ENCODE peak calls at places on chromosomes 1 and 21, in nine cellular contexts. M is kidney, B is astrocyte of the spinal cord, G is cardiac fibroblast, H is fibroblast of lung, Q is BE2C, N is tibial artery, X is AG04450, P is stomach. E is an unnamed sample.

GRCh38 chr1:198498881-198499280 is 41.6 kb downstream of the ATP6V1G3 start:
- DNase-seq in M (no peak), B (no peak), G (no peak), H (no peak), Q (no peak), N (no peak), X (no peak), P (no peak), E (no peak)

GRCh38 chr1:63966016-63966415 is 192.2 kb downstream of the ROR1 start:
- DNase-seq in M (no peak), B (no peak), G (no peak), H (no peak), Q (no peak), N (no peak), X (no peak), P (no peak), E (no peak)

GRCh38 chr1:89538361-89538760 is 13.7 kb downstream of the LRRC8B start:
- DNase-seq in M (no peak), B (no peak), G (peak), H (no peak), Q (no peak), N (no peak), X (no peak), P (no peak), E (no peak)

GRCh38 chr1:27192039-27192529 is 37.2 kb upstream of the SLC9A1 start:
- DNase-seq in M (no peak), B (no peak), G (no peak), H (peak), Q (no peak), N (no peak), X (no peak), P (peak), E (peak)

GRCh38 chr1:156406229-156406628 is 37.2 kb downstream of the RHBG start:
- DNase-seq in M (no peak), B (no peak), G (no peak), H (no peak), Q (no peak), N (no peak), X (no peak), P (no peak), E (no peak)

GRCh38 chr1:162538815-162539431 is 22.6 kb upstream of the UAP1 start:
- DNase-seq in M (no peak), B (peak), G (peak), H (peak), Q (no peak), N (no peak), X (peak), P (no peak), E (peak)

GRCh38 chr1:75792091-75792490 is 4.6 kb upstream of the MSH4 start:
- DNase-seq in M (no peak), B (no peak), G (no peak), H (no peak), Q (no peak), N (no peak), X (no peak), P (no peak), E (no peak)

GRCh38 chr1:42399315-42400100 is 18.9 kb downstream of the RIMKLA start:
- DNase-seq in M (no peak), B (no peak), G (no peak), H (no peak), Q (no peak), N (no peak), X (no peak), P (no peak), E (no peak)

GRCh38 chr1:55329091-55329490 is 113.9 kb upstream of the USP24 start:
- DNase-seq in M (no peak), B (no peak), G (peak), H (no peak), Q (no peak), N (no peak), X (no peak), P (no peak), E (no peak)

GRCh38 chr21:38048241-38048640 is 132.0 kb upstream of the KCNJ6 start:
- DNase-seq in M (no peak), B (no peak), G (no peak), H (no peak), Q (no peak), N (no peak), X (no peak), P (no peak), E (no peak)

GRCh38 chr1:224499204-224499603 is 64.6 kb upstream of the WDR26 start:
- DNase-seq in M (no peak), B (no peak), G (no peak), H (no peak), Q (no peak), N (no peak), X (no peak), P (no peak), E (no peak)

GRCh38 chr1:149843302-149844041 is 55.9 kb upstream of the BOLA1 start:
- DNase-seq in M (no peak), B (peak), G (no peak), H (peak), Q (no peak), N (no peak), X (no peak), P (no peak), E (no peak)

GRCh38 chr1:48450505-48450904 is 21.5 kb downstream of the SPATA6 start:
- DNase-seq in M (no peak), B (peak), G (peak), H (peak), Q (no peak), N (no peak), X (no peak), P (no peak), E (no peak)

GRCh38 chr1:207962716-207963428 is 51.9 kb upstream of the CD34 start:
- DNase-seq in M (peak), B (peak), G (peak), H (peak), Q (peak), N (peak), X (no peak), P (peak), E (peak)

GRCh38 chr21:37365657-37366487 is 701 bp upstream of the DYRK1A start:
- DNase-seq in M (peak), B (peak), G (peak), H (peak), Q (peak), N (peak), X (no peak), P (peak), E (peak)

GRCh38 chr1:71994646-71995045 is 287.7 kb downstream of the NEGR1 start:
- DNase-seq in M (no peak), B (no peak), G (no peak), H (no peak), Q (no peak), N (no peak), X (no peak), P (no peak), E (no peak)

GRCh38 chr1:173122344-173122880 is 71.7 kb upstream of the TNFSF18 start:
- DNase-seq in M (no peak), B (no peak), G (peak), H (peak), Q (no peak), N (no peak), X (no peak), P (no peak), E (peak)

GRCh38 chr1:145884675-145885074 is 991 bp downstream of the ANKRD35 start:
- DNase-seq in M (no peak), B (peak), G (peak), H (peak), Q (no peak), N (no peak), X (no peak), P (no peak), E (peak)

GRCh38 chr1:116804736-116805135 is 50.5 kb downstream of the CD2 start:
- DNase-seq in M (no peak), B (no peak), G (no peak), H (no peak), Q (no peak), N (no peak), X (no peak), P (no peak), E (no peak)

GRCh38 chr1:158873141-158873540 is 42.0 kb downstream of the MNDA start:
- DNase-seq in M (no peak), B (no peak), G (no peak), H (no peak), Q (no peak), N (no peak), X (no peak), P (no peak), E (no peak)

GRCh38 chr1:163655565-163655964 is 333.8 kb downstream of the NUF2 start:
- DNase-seq in M (no peak), B (no peak), G (no peak), H (no peak), Q (no peak), N (no peak), X (no peak), P (no peak), E (no peak)

GRCh38 chr1:163664706-163665321 is 343.1 kb downstream of the NUF2 start:
- DNase-seq in M (no peak), B (no peak), G (no peak), H (peak), Q (peak), N (no peak), X (no peak), P (no peak), E (no peak)

GRCh38 chr1:163656367-163656766 is 334.6 kb downstream of the NUF2 start:
- DNase-seq in M (no peak), B (no peak), G (no peak), H (no peak), Q (no peak), N (no peak), X (no peak), P (no peak), E (peak)

GRCh38 chr1:163661386-163661785 is 339.6 kb downstream of the NUF2 start:
- DNase-seq in M (no peak), B (no peak), G (no peak), H (no peak), Q (no peak), N (no peak), X (no peak), P (no peak), E (no peak)
- H3K4me3 ChIP-seq in M (no peak), B (no peak), G (no peak), H (no peak), Q (no peak), N (no peak), X (no peak), P (no peak), E (no peak)

DNA sequence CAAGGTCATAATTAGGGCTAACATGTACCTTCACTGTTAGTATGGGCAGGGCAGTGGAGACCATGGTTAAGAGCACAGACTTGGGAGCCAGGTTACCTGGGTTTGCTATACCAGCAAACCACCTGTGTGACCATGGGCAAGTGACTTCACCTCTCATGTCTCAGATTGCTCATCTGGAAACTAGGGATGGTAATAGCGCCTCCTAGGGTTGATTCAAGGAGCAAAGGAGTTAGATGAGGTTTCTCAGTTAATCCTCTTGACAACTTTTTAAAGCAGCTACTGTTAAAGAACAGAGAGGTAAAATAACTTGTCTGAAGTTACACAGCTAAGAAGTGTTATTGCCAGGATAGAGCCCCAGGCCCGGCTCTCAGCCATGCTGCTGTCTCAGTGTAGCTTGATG is 790 bp upstream of the MATN1 start:
- DNase-seq in M (no peak), B (no peak), G (no peak), H (no peak), Q (no peak), N (no peak), X (no peak), P (no peak), E (no peak)
- TF ChIP-seq CTCF in M (no peak), B (peak), G (peak), H (peak), Q (peak), N (no peak), X (peak), P (no peak), E (no peak)

DNA sequence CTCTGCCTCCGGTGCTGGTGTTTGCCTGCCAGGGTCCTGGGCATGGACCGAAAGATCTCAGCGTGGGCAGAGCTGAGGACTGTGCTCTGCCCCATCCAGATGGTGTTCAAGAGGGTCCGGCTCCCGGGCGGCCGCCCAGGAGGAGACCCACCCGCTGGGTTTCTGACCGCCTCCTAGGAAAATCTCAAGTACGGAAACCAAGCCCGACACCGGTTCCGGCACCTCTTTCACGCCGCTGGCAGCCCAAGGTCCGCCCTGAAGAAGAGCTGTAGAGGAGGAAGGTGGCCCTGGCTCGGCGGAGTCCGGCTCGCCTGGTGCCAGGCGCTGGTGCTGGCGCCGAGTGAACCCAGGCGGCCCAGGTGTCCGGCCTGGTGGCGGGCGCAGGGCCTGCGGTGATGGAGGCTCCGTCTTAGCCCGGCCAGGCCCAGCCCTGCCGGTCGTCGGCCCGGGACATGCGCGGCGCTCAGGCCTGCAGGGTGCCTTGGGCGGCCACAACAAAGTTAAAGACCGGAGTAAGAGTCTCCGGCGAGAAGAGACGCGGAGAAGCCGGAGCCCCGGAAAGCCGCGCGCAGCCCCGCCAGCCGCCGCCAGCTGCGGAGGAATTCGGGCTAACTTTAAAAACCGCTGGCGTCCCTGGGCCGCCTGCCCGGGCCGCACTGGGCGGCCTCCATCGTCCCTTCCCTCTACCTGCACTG is 1.5 kb downstream of the GRIK3 start:
- DNase-seq in M (no peak), B (no peak), G (no peak), H (no peak), Q (no peak), N (no peak), X (no peak), P (no peak), E (no peak)
- H3K4me3 ChIP-seq in M (no peak), B (no peak), G (no peak), H (no peak), Q (peak), N (no peak), X (no peak), P (peak), E (no peak)

DNA sequence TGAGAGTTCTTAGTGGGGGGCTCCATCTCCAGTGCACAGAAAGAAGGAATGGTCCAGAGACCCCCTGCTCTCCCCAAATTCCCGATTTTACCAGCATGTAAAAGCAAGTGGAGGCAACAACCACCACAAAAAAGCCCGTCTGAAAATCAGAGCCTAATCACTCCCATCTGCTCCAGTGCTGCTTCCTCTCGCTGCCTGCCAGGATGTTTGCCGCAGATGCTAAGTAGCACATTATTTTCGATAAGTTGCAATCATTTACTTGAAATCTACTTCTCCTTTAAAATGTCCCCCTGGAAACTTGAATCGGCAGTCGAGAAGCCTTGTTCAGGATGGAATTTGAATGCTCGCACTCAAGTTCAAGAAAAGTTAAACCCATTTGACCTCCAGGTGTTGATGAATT is 221.1 kb downstream of the PBX1 start:
- DNase-seq in M (no peak), B (no peak), G (no peak), H (peak), Q (no peak), N (no peak), X (no peak), P (no peak), E (peak)
- TF ChIP-seq CTCF in M (no peak), B (no peak), G (no peak), H (no peak), Q (no peak), N (no peak), X (no peak), P (no peak), E (no peak)

DNA sequence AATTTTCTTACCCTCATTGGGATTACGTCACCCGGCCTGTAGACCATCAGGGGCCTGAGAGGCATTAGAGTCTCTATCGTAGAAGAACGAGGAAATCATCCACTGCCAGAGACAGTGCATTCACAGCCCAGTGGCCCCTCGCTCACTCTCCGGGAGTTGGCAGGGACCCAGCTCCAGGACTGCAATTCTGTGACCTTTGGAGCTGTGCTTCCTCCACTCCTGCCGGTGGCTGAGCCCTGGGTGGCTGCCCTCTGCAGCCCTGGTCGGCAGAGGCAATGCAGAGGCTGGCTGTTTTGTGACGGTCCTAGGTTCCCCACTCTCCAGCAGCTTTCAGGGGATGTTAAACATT is 12.7 kb downstream of the SLC37A1 start:
- DNase-seq in M (peak), B (no peak), G (no peak), H (no peak), Q (peak), N (no peak), X (no peak), P (peak), E (no peak)
- H3K4me3 ChIP-seq in M (no peak), B (no peak), G (no peak), H (no peak), Q (no peak), N (no peak), X (no peak), P (no peak), E (no peak)

GRCh38 chr1:225517697-225518096 is 89.9 kb upstream of the LBR start:
- DNase-seq in M (no peak), B (no peak), G (no peak), H (no peak), Q (no peak), N (no peak), X (no peak), P (no peak), E (peak)

GRCh38 chr1:225517221-225517620 is 89.4 kb upstream of the LBR start:
- DNase-seq in M (no peak), B (no peak), G (no peak), H (no peak), Q (no peak), N (no peak), X (no peak), P (no peak), E (no peak)

GRCh38 chr1:225519166-225519863 is 91.5 kb upstream of the LBR start:
- DNase-seq in M (no peak), B (no peak), G (peak), H (peak), Q (no peak), N (no peak), X (no peak), P (no peak), E (no peak)

GRCh38 chr1:225511828-225512381 is 84.1 kb upstream of the LBR start:
- DNase-seq in M (no peak), B (no peak), G (no peak), H (no peak), Q (no peak), N (no peak), X (no peak), P (no peak), E (no peak)

DNA sequence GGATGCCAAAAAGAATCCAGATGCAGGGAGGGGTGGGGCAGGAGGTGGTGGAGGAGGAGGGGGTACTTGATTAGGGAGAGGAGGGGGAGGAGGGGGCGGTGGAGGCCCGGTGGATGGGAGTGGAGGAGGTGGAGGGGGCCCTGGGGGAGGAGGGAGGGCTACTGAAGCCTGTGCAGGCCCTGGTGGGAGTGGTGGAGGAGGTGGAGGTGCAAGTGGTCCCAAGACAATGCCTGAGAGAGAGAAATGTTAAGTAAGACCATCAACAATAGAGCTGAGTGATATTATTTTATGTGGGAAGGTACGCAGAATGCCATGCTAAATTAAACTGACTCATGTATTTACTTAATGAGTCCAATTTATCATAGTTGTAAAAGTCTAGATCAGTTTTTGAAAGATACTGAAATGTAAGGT is 86.8 kb upstream of the LBR start:
- DNase-seq in M (no peak), B (no peak), G (no peak), H (no peak), Q (no peak), N (no peak), X (no peak), P (no peak), E (no peak)
- TF ChIP-seq CTCF in M (no peak), B (no peak), G (no peak), H (no peak), Q (no peak), N (no peak), X (no peak), P (no peak), E (no peak)

DNA sequence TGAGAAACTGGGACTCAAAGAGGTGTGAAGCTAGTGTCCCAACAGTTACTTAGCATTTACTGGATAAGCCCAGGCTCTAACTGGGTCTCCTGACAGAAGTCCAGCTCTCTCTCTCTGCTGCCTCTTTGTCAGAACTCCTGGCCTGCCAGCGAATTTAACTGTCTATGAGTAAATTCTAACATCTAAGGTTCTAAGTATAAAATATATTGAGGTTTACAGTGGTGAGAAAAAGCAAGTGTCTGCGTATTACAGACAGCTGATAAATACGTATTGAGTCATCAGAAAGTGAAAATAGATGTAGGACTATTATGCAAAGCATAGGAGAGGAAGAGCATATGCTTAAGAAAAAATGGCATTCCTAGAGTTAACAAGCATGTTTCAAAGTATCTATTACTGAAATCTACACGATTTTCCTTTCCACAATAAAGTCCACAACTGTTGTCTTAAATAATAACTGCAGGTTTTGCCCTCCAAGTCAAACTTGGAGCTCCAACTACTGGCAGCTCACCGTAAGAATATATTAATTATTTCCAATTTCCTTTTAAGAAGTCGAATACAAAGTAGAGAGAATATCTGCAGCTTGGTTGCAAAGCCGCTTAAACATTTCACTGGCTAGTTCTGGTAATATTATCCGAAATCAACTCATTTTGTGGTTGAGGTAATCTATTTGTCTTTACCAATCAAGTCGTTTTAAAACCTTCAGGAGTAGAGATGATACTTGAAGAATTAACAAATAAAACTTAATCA is 1.4 kb upstream of the RGS2 start:
- DNase-seq in M (no peak), B (peak), G (peak), H (peak), Q (no peak), N (no peak), X (no peak), P (no peak), E (peak)
- H3K4me3 ChIP-seq in M (peak), B (no peak), G (no peak), H (peak), Q (no peak), N (peak), X (peak), P (peak), E (no peak)

GRCh38 chr1:66357478-66358197 is 176.3 kb upstream of the SGIP1 start:
- DNase-seq in M (no peak), B (no peak), G (no peak), H (no peak), Q (no peak), N (no peak), X (no peak), P (no peak), E (no peak)

GRCh38 chr1:66359815-66360214 is 174.1 kb upstream of the SGIP1 start:
- DNase-seq in M (no peak), B (no peak), G (no peak), H (no peak), Q (no peak), N (no peak), X (no peak), P (no peak), E (no peak)

GRCh38 chr1:66356605-66357004 is 177.3 kb upstream of the SGIP1 start:
- DNase-seq in M (no peak), B (no peak), G (no peak), H (no peak), Q (no peak), N (no peak), X (no peak), P (no peak), E (no peak)

GRCh38 chr1:66364578-66365391 is 169.2 kb upstream of the SGIP1 start:
- DNase-seq in M (no peak), B (no peak), G (no peak), H (no peak), Q (no peak), N (no peak), X (no peak), P (no peak), E (peak)

GRCh38 chr1:66360285-66360724 is 173.6 kb upstream of the SGIP1 start:
- DNase-seq in M (no peak), B (no peak), G (no peak), H (no peak), Q (peak), N (no peak), X (no peak), P (no peak), E (no peak)
- TF ChIP-seq CTCF in M (no peak), B (no peak), G (peak), H (no peak), Q (peak), N (no peak), X (no peak), P (no peak), E (peak)